ENCODE peak calls at places on chromosomes 1 and 21, in nine cellular contexts. O, B, V, K, A, U, H, Q and P are unnamed samples.

GRCh38 chr21:38833122-38833521 is 27.4 kb downstream of the ETS2 start:
- DNase-seq in H (no peak), O (no peak), A (no peak), B (no peak), V (no peak), U (no peak), K (no peak), Q (no peak), P (no peak)

GRCh38 chr1:226625326-226625725 is 76.8 kb downstream of the STUM start:
- DNase-seq in H (no peak), V (no peak), B (no peak), A (no peak), K (no peak), Q (no peak), O (no peak), U (no peak), P (no peak)

GRCh38 chr1:230231739-230232075 is 164.7 kb downstream of the GALNT2 start:
- DNase-seq in U (peak), A (peak), B (no peak), O (peak), V (peak), Q (no peak), K (no peak), H (peak), P (no peak)

GRCh38 chr1:87644500-87645245 is 316.0 kb downstream of the LMO4 start:
- DNase-seq in B (no peak), V (no peak), U (peak), H (peak), O (peak), K (no peak), Q (no peak), A (peak), P (no peak)

GRCh38 chr21:27796106-27796505 is 829.2 kb upstream of the ADAMTS5 start:
- DNase-seq in O (no peak), Q (no peak), A (peak), V (no peak), H (peak), B (no peak), U (no peak), K (no peak), P (no peak)

GRCh38 chr1:12465126-12465525 is 152.9 kb downstream of the DHRS3 start:
- DNase-seq in Q (no peak), U (no peak), A (no peak), V (no peak), O (no peak), B (no peak), K (no peak), H (no peak), P (no peak)

GRCh38 chr1:66214901-66215300 is 319.1 kb upstream of the SGIP1 start:
- DNase-seq in O (no peak), H (no peak), K (no peak), Q (no peak), A (no peak), B (peak), U (no peak), V (no peak), P (no peak)

GRCh38 chr1:210332233-210332632 is 3.5 kb downstream of the HHAT start:
- DNase-seq in V (no peak), U (no peak), H (no peak), A (no peak), B (peak), Q (no peak), O (no peak), K (no peak), P (no peak)

GRCh38 chr1:93801471-93801870 is 77.5 kb downstream of the DNTTIP2 start:
- DNase-seq in H (no peak), U (no peak), O (no peak), Q (no peak), B (no peak), A (no peak), K (no peak), V (no peak), P (no peak)

GRCh38 chr1:32713081-32713480 is 10.5 kb upstream of the SYNC start:
- DNase-seq in O (no peak), Q (no peak), V (no peak), B (no peak), K (no peak), H (no peak), U (no peak), A (no peak), P (no peak)

GRCh38 chr1:201399352-201400126 is 415 bp upstream of the LAD1 start:
- DNase-seq in A (no peak), B (no peak), Q (no peak), O (peak), H (no peak), K (no peak), V (peak), U (no peak), P (no peak)

GRCh38 chr1:24151175-24151533 is 8.2 kb upstream of the IL22RA1 start:
- DNase-seq in K (no peak), B (no peak), U (no peak), O (peak), H (no peak), V (no peak), Q (no peak), A (no peak), P (no peak)

GRCh38 chr1:230894032-230894431 is 25.7 kb upstream of the C1orf198 start:
- DNase-seq in U (no peak), B (no peak), V (no peak), O (no peak), Q (no peak), A (no peak), H (no peak), K (no peak), P (no peak)

GRCh38 chr21:42411891-42412635 is 8.4 kb downstream of the UBASH3A start:
- DNase-seq in V (no peak), Q (no peak), A (no peak), O (no peak), B (no peak), H (peak), U (peak), K (no peak), P (no peak)

GRCh38 chr1:206826409-206826808 is 39.0 kb upstream of the IL20 start:
- DNase-seq in A (peak), B (no peak), O (no peak), V (no peak), H (no peak), Q (no peak), U (no peak), K (no peak), P (no peak)

GRCh38 chr1:248828845-248829244 is 3.1 kb upstream of the SH3BP5L start:
- DNase-seq in V (no peak), Q (no peak), K (peak), U (peak), H (no peak), O (peak), B (no peak), A (peak), P (peak)

GRCh38 chr1:173779946-173780345 is 44.5 kb upstream of the DARS2 start:
- DNase-seq in A (peak), K (no peak), U (no peak), V (no peak), H (no peak), O (no peak), Q (no peak), B (no peak), P (no peak)

GRCh38 chr1:224544711-224545110 is 71.4 kb upstream of the CNIH3 start:
- DNase-seq in Q (no peak), U (no peak), O (no peak), K (no peak), H (no peak), B (no peak), V (no peak), A (no peak), P (no peak)

GRCh38 chr1:150268706-150269403 is at the start of gene APH1A:
- DNase-seq in Q (peak), B (peak), U (peak), V (peak), A (peak), O (peak), K (peak), H (peak), P (peak)

GRCh38 chr1:10755977-10756521 is 40.4 kb downstream of the CASZ1 start:
- DNase-seq in O (peak), V (peak), Q (peak), B (peak), H (no peak), K (no peak), U (no peak), A (peak), P (peak)

GRCh38 chr1:25809283-25809926 is 9.4 kb downstream of the SELENON start:
- DNase-seq in B (no peak), O (no peak), U (no peak), V (no peak), K (no peak), Q (no peak), A (no peak), H (no peak), P (peak)

GRCh38 chr1:42983675-42984074 is 25.0 kb upstream of the SLC2A1 start:
- DNase-seq in B (no peak), V (no peak), O (no peak), A (no peak), Q (no peak), K (no peak), U (no peak), H (no peak), P (no peak)

GRCh38 chr1:1185101-1185765 is 11.6 kb downstream of the TTLL10 start:
- DNase-seq in A (no peak), Q (no peak), U (no peak), K (no peak), V (no peak), H (no peak), B (no peak), O (no peak), P (no peak)

GRCh38 chr1:230825061-230825803 is 43.1 kb downstream of the C1orf198 start:
- DNase-seq in V (no peak), K (peak), H (peak), O (peak), U (peak), Q (no peak), B (no peak), A (peak), P (no peak)

GRCh38 chr1:20588634-20589225 is at the start of gene CDA:
- DNase-seq in Q (no peak), O (peak), K (peak), V (no peak), U (no peak), H (no peak), A (no peak), B (no peak), P (no peak)

DNA sequence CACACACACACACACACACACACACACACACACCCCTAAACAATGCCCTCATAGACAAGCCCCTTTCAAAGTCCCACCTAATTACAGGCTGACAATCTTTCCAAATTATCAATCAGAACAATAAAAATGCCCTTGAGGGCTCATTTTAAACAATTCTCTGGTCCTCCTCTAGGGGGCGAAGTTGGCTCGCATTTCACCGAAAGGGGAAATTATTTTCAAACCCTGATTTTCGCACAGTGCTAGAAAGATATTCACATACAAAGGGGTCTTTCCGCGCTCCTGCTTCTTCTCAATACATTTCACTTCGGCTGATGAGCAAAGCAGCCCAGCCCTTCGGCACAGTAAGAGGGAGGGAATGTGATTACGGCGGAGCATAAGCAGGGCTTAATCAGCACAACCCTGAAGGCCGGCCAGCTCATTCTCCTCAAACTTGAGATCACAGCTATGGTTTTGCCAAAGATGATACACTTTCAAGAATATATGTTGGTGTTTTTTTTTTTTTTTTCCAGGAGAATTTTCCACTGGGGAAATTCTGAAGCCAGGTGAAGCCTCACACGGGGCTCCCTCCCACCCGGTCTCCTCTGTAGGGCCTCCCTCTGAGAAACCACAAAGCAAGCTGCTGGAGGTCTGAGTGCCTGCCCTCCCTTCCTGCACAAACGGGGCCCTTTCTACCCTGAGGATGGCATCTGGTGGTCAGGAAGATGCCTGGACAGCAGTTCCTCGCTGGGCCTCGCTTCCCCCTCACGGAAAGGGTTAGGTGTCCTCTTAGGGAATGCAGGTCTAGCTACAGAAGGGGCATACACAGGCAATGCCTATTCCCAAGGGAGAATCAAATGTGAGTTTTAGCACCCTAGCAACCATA is 66.9 kb downstream of the GNG12 start:
- DNase-seq in V (no peak), B (peak), H (peak), U (peak), A (peak), O (peak), K (no peak), Q (peak), P (no peak)
- H3K4me3 ChIP-seq in V (no peak), B (no peak), H (no peak), U (peak), A (peak), O (no peak), K (no peak), Q (no peak), P (no peak)

DNA sequence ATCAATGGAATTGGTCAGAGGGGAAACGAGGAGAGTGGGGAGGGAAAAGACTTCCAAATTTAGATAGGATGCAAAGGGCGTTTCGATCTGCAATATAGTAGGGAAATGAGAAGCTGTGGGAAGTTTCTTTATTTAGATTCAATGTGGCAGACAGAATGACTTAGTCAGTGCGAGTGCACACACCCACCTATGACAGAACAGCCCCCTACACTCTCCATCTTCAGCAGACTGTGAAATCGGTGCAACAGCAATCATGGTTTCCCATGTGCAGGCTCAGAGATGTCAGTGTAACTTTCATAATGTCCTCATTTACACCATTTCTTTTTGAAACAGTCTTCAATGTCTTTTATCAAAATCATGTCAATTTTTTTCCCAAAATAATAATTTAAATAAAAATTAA is 46.0 kb downstream of the DIP2A start:
- DNase-seq in K (no peak), H (no peak), U (no peak), V (no peak), B (no peak), Q (no peak), A (no peak), O (no peak), P (no peak)
- H3K4me3 ChIP-seq in K (no peak), H (no peak), U (no peak), V (no peak), B (no peak), Q (no peak), A (no peak), O (no peak), P (no peak)

DNA sequence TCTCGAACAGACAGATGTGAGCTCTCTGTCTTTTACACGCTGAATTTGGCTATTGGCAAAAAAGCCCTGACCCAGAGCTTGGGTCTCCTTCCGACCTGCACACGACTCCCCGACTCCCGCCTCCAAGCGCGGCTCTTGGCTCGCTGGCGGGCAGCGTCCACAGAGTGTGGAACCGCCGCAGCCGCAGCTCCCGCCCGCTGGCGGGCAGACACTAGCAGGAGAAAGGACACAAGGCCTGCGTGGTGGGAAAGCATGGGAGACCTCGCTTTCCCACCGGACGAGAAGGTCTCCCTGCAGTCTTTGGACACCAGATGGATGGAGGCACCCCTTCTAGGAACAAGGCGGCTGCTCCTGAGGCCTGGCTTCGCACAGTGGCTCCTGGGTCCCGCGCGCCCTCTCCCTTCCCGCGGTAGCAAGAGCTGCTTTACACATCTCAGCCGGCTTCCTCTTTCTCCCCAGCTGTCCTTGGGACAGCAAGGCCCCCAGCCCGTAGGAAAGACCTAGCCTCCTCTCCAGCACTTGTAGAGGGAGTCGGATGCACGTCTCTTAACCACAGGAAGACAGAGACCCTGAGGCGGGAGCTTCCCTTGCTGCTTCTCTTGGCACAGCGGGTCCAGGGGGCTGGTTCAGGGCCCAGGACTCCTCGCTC is 92.1 kb downstream of the PRKAB2 start:
- DNase-seq in A (no peak), B (no peak), K (no peak), H (no peak), U (no peak), V (no peak), O (no peak), Q (no peak), P (no peak)
- H3K4me3 ChIP-seq in A (no peak), B (no peak), K (no peak), H (no peak), U (no peak), V (no peak), O (no peak), Q (no peak), P (no peak)

DNA sequence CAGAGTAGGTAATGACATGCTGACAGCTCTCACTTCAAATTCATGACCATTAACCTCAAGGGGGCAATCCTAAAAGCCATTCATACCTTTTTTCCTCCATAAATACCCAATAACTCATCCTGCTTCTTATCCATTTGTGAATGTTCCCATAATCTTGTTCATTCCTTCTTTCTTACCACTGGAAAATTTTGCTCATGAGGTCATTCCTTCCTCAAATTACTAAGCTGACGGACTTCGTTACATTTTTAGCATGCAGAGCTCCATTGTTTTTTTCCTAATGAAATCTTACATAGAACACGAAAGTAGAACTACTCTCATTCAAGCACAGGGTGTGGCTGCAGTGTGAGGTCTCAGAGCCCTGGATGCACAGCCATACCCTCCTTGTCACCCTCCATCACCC is 276.5 kb upstream of the DPYD start:
- DNase-seq in U (no peak), V (no peak), B (no peak), K (no peak), A (peak), Q (no peak), H (no peak), O (no peak), P (no peak)
- H3K4me3 ChIP-seq in U (no peak), V (no peak), B (no peak), K (no peak), A (no peak), Q (no peak), H (no peak), O (no peak), P (no peak)

GRCh38 chr1:212783976-212784375 is 7.6 kb downstream of the NSL1 start:
- DNase-seq in Q (no peak), A (no peak), K (no peak), U (no peak), B (no peak), H (no peak), V (no peak), O (no peak), P (no peak)

GRCh38 chr1:212785871-212786270 is 5.7 kb downstream of the NSL1 start:
- DNase-seq in V (no peak), O (no peak), Q (no peak), A (no peak), H (no peak), U (no peak), B (no peak), K (no peak), P (no peak)

GRCh38 chr1:212781225-212781624 is 10.4 kb downstream of the NSL1 start:
- DNase-seq in K (no peak), U (no peak), Q (no peak), B (no peak), A (no peak), V (no peak), H (no peak), O (no peak), P (no peak)

GRCh38 chr1:212780759-212781158 is 10.8 kb downstream of the NSL1 start:
- DNase-seq in H (no peak), B (no peak), K (no peak), V (no peak), A (no peak), O (no peak), U (no peak), Q (no peak), P (no peak)

GRCh38 chr1:212782422-212783154 is 9.0 kb downstream of the NSL1 start:
- DNase-seq in A (peak), O (peak), Q (no peak), U (peak), V (no peak), B (peak), H (peak), K (no peak), P (peak)
- H3K4me3 ChIP-seq in A (no peak), O (no peak), Q (no peak), U (no peak), V (no peak), B (no peak), H (no peak), K (no peak), P (no peak)